ENCODE peak calls at places on chromosomes 3 and 15, in ten cellular contexts. O is IMR-90; A is Right ventricle myocardium superior; I is islet precursor cell; F is stimulated activated CD8-positive, alpha-beta memory T cell treated with anti-CD3 and anti-CD28 coated beads, Interleukin-12 subunit alpha, Interleukin-12 subunit beta, amount 100 ng/mL, for 4 hours; K is posterior cingulate gyrus; P is amniotic stem cell; S is stimulated activated CD4-positive, alpha-beta T cell treated with anti-CD3 and anti-CD28 coated beads, Interleukin-12 subunit alpha, Interleukin-12 subunit beta, amount 100 ng/mL, for 4 hours; L is cardiac septum; X is spleen. T is an unnamed sample.

GRCh38 chr3:8239718-8240698 is 261.6 kb upstream of the LMCD1 start:
- DNase-seq in O (peak), A (no peak), I (no peak), F (no peak), K (no peak), P (peak), S (peak), L (no peak), X (no peak), T (peak)

GRCh38 chr3:16658004-16658932 is 53.0 kb upstream of the DAZL start:
- DNase-seq in O (no peak), A (no peak), I (no peak), F (no peak), K (no peak), P (no peak), S (no peak), L (no peak), X (no peak), T (no peak)

GRCh38 chr15:63166219-63166618 is 8.9 kb upstream of the RPS27L start:
- DNase-seq in O (no peak), A (no peak), I (no peak), F (no peak), K (no peak), P (no peak), S (no peak), L (no peak), X (no peak), T (no peak)

GRCh38 chr15:101358895-101359294 is 63.8 kb upstream of the SNRPA1 start:
- DNase-seq in O (peak), A (peak), I (peak), F (no peak), K (no peak), P (no peak), S (no peak), L (no peak), X (no peak), T (no peak)

GRCh38 chr3:122132949-122133540 is 50.4 kb upstream of the CASR start:
- DNase-seq in O (no peak), A (no peak), I (no peak), F (no peak), K (no peak), P (no peak), S (no peak), L (no peak), X (no peak), T (no peak)

GRCh38 chr3:9135930-9136525 is 113.4 kb downstream of the SRGAP3 start:
- DNase-seq in O (no peak), A (no peak), I (peak), F (no peak), K (peak), P (no peak), S (peak), L (no peak), X (no peak), T (no peak)

GRCh38 chr3:188006726-188007393 is 147.1 kb upstream of the LPP start:
- DNase-seq in O (no peak), A (peak), I (no peak), F (no peak), K (peak), P (no peak), S (no peak), L (peak), X (no peak), T (no peak)

GRCh38 chr3:123371859-123372767 is 76.8 kb downstream of the ADCY5 start:
- DNase-seq in O (no peak), A (no peak), I (peak), F (no peak), K (no peak), P (no peak), S (no peak), L (peak), X (peak), T (no peak)

GRCh38 chr15:96334705-96335428 is 4.4 kb downstream of the NR2F2 start:
- DNase-seq in O (no peak), A (no peak), I (no peak), F (no peak), K (no peak), P (no peak), S (no peak), L (no peak), X (no peak), T (peak)

GRCh38 chr15:67543348-67543718 is 830 bp downstream of the MAP2K5 start:
- DNase-seq in O (peak), A (no peak), I (peak), F (no peak), K (no peak), P (no peak), S (no peak), L (no peak), X (peak), T (no peak)

GRCh38 chr3:99761415-99761981 is 56.2 kb upstream of the CMSS1 start:
- DNase-seq in O (no peak), A (no peak), I (no peak), F (no peak), K (no peak), P (no peak), S (no peak), L (no peak), X (no peak), T (no peak)

GRCh38 chr3:10437995-10438901 is 67.1 kb downstream of the ATP2B2 start:
- DNase-seq in O (peak), A (no peak), I (no peak), F (no peak), K (no peak), P (no peak), S (no peak), L (no peak), X (peak), T (peak)

GRCh38 chr3:129536806-129537205 is 6.2 kb upstream of the H1-8 start:
- DNase-seq in O (no peak), A (no peak), I (no peak), F (no peak), K (no peak), P (no peak), S (no peak), L (no peak), X (no peak), T (no peak)

GRCh38 chr3:31997500-31997899 is 15.9 kb downstream of the ZNF860 start:
- DNase-seq in O (no peak), A (no peak), I (no peak), F (no peak), K (no peak), P (no peak), S (no peak), L (no peak), X (no peak), T (no peak)

GRCh38 chr15:43948691-43949325 is 122.0 kb downstream of the WDR76 start:
- DNase-seq in O (peak), A (no peak), I (no peak), F (no peak), K (no peak), P (no peak), S (no peak), L (no peak), X (no peak), T (no peak)

GRCh38 chr3:150309557-150309956 is 98.5 kb upstream of the TSC22D2 start:
- DNase-seq in O (peak), A (no peak), I (no peak), F (no peak), K (no peak), P (no peak), S (no peak), L (no peak), X (no peak), T (peak)

GRCh38 chr3:30353711-30354467 is 252.5 kb upstream of the TGFBR2 start:
- DNase-seq in O (no peak), A (no peak), I (no peak), F (no peak), K (no peak), P (no peak), S (no peak), L (no peak), X (peak), T (no peak)

GRCh38 chr15:27336676-27337075 is 365.7 kb downstream of the GABRG3 start:
- DNase-seq in O (no peak), A (no peak), I (no peak), F (no peak), K (no peak), P (no peak), S (no peak), L (no peak), X (no peak), T (peak)

GRCh38 chr3:179933079-179933478 is 103.7 kb downstream of the PEX5L start:
- DNase-seq in O (no peak), A (no peak), I (no peak), F (no peak), K (no peak), P (no peak), S (no peak), L (no peak), X (no peak), T (no peak)

GRCh38 chr15:78325092-78325843 is 14.9 kb upstream of the CRABP1 start:
- DNase-seq in O (peak), A (no peak), I (no peak), F (no peak), K (peak), P (no peak), S (no peak), L (no peak), X (no peak), T (peak)

GRCh38 chr15:88909956-88910831 is 3.0 kb downstream of the MFGE8 start:
- DNase-seq in O (no peak), A (peak), I (no peak), F (no peak), K (no peak), P (no peak), S (no peak), L (no peak), X (no peak), T (no peak)

GRCh38 chr3:170639003-170639402 is 53.1 kb upstream of the SLC7A14 start:
- DNase-seq in O (no peak), A (no peak), I (no peak), F (no peak), K (no peak), P (no peak), S (no peak), L (no peak), X (no peak), T (no peak)

GRCh38 chr15:95281470-95281869 is 1049.0 kb upstream of the NR2F2 start:
- DNase-seq in O (peak), A (no peak), I (no peak), F (no peak), K (no peak), P (no peak), S (no peak), L (no peak), X (no peak), T (no peak)

GRCh38 chr3:134312873-134313838 is 61.1 kb downstream of the AMOTL2 start:
- DNase-seq in O (peak), A (peak), I (peak), F (no peak), K (no peak), P (no peak), S (no peak), L (no peak), X (peak), T (peak)

GRCh38 chr3:54866221-54866620 is 61.6 kb downstream of the LRTM1 start:
- DNase-seq in O (no peak), A (no peak), I (no peak), F (no peak), K (no peak), P (no peak), S (no peak), L (no peak), X (no peak), T (no peak)

GRCh38 chr15:29103825-29104565 is 165.6 kb downstream of the NSMCE3 start:
- DNase-seq in O (peak), A (peak), I (peak), F (no peak), K (peak), P (peak), S (peak), L (no peak), X (peak), T (peak)

GRCh38 chr3:64144241-64144900 is 80.9 kb downstream of the PRICKLE2 start:
- DNase-seq in O (no peak), A (no peak), I (no peak), F (no peak), K (no peak), P (no peak), S (no peak), L (no peak), X (no peak), T (no peak)

GRCh38 chr3:72473156-72473555 is 375.1 kb downstream of the SHQ1 start:
- DNase-seq in O (no peak), A (no peak), I (no peak), F (no peak), K (no peak), P (no peak), S (no peak), L (no peak), X (no peak), T (no peak)

GRCh38 chr3:9172851-9173320 is 76.6 kb downstream of the SRGAP3 start:
- DNase-seq in O (no peak), A (no peak), I (no peak), F (no peak), K (peak), P (no peak), S (no peak), L (peak), X (no peak), T (no peak)

GRCh38 chr15:69117431-69117841 is 43.0 kb upstream of the GLCE start:
- DNase-seq in O (no peak), A (no peak), I (peak), F (no peak), K (no peak), P (no peak), S (no peak), L (no peak), X (no peak), T (no peak)

GRCh38 chr3:23481660-23482278 is 278.6 kb downstream of the UBE2E2 start:
- DNase-seq in O (no peak), A (no peak), I (no peak), F (no peak), K (no peak), P (no peak), S (no peak), L (no peak), X (no peak), T (no peak)